ENCODE peak calls at places on chromosomes 3 and 15, in seven cellular contexts. One of them, this sample, is unnamed.

GRCh38 chr3:71398157-71398836 is 185.2 kb downstream of the FOXP1 start:
- DNase-seq in ascending aorta: no peak
- DNase-seq in fibroblast of lung: peak
- DNase-seq in CD8-positive, alpha-beta memory T cell: no peak
- DNase-seq in transverse colon: no peak
- DNase-seq in GM12878: no peak
- DNase-seq in body of pancreas: no peak
- DNase-seq in this sample: no peak

GRCh38 chr3:27659279-27660021 is 62.7 kb downstream of the EOMES start:
- DNase-seq in ascending aorta: no peak
- DNase-seq in fibroblast of lung: peak
- DNase-seq in CD8-positive, alpha-beta memory T cell: peak
- DNase-seq in transverse colon: peak
- DNase-seq in GM12878: no peak
- DNase-seq in body of pancreas: peak
- DNase-seq in this sample: peak

GRCh38 chr3:29057326-29057725 is 223.5 kb upstream of the RBMS3 start:
- DNase-seq in ascending aorta: no peak
- DNase-seq in fibroblast of lung: peak
- DNase-seq in CD8-positive, alpha-beta memory T cell: no peak
- DNase-seq in transverse colon: no peak
- DNase-seq in GM12878: no peak
- DNase-seq in body of pancreas: no peak
- DNase-seq in this sample: no peak

GRCh38 chr3:147672436-147672835 is 263.3 kb downstream of the ZIC1 start:
- DNase-seq in ascending aorta: no peak
- DNase-seq in fibroblast of lung: no peak
- DNase-seq in CD8-positive, alpha-beta memory T cell: no peak
- DNase-seq in transverse colon: no peak
- DNase-seq in GM12878: no peak
- DNase-seq in body of pancreas: no peak
- DNase-seq in this sample: no peak

GRCh38 chr15:69979269-69979668 is 118.4 kb downstream of the TLE3 start:
- DNase-seq in ascending aorta: no peak
- DNase-seq in fibroblast of lung: peak
- DNase-seq in CD8-positive, alpha-beta memory T cell: no peak
- DNase-seq in transverse colon: peak
- DNase-seq in GM12878: no peak
- DNase-seq in body of pancreas: no peak
- DNase-seq in this sample: no peak

GRCh38 chr3:173733029-173733652 is 335.6 kb downstream of the NLGN1 start:
- DNase-seq in ascending aorta: no peak
- DNase-seq in fibroblast of lung: peak
- DNase-seq in CD8-positive, alpha-beta memory T cell: no peak
- DNase-seq in transverse colon: no peak
- DNase-seq in GM12878: no peak
- DNase-seq in body of pancreas: peak
- DNase-seq in this sample: no peak

GRCh38 chr15:58413253-58413652 is 18.5 kb upstream of the LIPC start:
- DNase-seq in ascending aorta: no peak
- DNase-seq in fibroblast of lung: no peak
- DNase-seq in CD8-positive, alpha-beta memory T cell: no peak
- DNase-seq in transverse colon: no peak
- DNase-seq in GM12878: no peak
- DNase-seq in body of pancreas: no peak
- DNase-seq in this sample: no peak

GRCh38 chr3:193982258-193982659 is 153.7 kb upstream of the HES1 start:
- DNase-seq in ascending aorta: peak
- DNase-seq in fibroblast of lung: peak
- DNase-seq in CD8-positive, alpha-beta memory T cell: no peak
- DNase-seq in transverse colon: peak
- DNase-seq in GM12878: no peak
- DNase-seq in body of pancreas: peak
- DNase-seq in this sample: peak

GRCh38 chr3:55885721-55886120 is 398.6 kb upstream of the WNT5A start:
- DNase-seq in ascending aorta: no peak
- DNase-seq in fibroblast of lung: peak
- DNase-seq in CD8-positive, alpha-beta memory T cell: no peak
- DNase-seq in transverse colon: no peak
- DNase-seq in GM12878: no peak
- DNase-seq in body of pancreas: no peak
- DNase-seq in this sample: no peak

GRCh38 chr3:138608322-138609214 is at the start of gene FAIM:
- DNase-seq in ascending aorta: peak
- DNase-seq in fibroblast of lung: peak
- DNase-seq in CD8-positive, alpha-beta memory T cell: peak
- DNase-seq in transverse colon: peak
- DNase-seq in GM12878: no peak
- DNase-seq in body of pancreas: peak
- DNase-seq in this sample: peak

GRCh38 chr3:6264906-6265305 is 596.0 kb upstream of the GRM7 start:
- DNase-seq in ascending aorta: no peak
- DNase-seq in fibroblast of lung: no peak
- DNase-seq in CD8-positive, alpha-beta memory T cell: no peak
- DNase-seq in transverse colon: no peak
- DNase-seq in GM12878: no peak
- DNase-seq in body of pancreas: no peak
- DNase-seq in this sample: no peak

GRCh38 chr3:38397320-38397719 is 50.7 kb downstream of the XYLB start:
- DNase-seq in ascending aorta: no peak
- DNase-seq in fibroblast of lung: peak
- DNase-seq in CD8-positive, alpha-beta memory T cell: no peak
- DNase-seq in transverse colon: no peak
- DNase-seq in GM12878: no peak
- DNase-seq in body of pancreas: no peak
- DNase-seq in this sample: no peak

GRCh38 chr15:64699767-64700388 is 75.5 kb downstream of the RBPMS2 start:
- DNase-seq in ascending aorta: peak
- DNase-seq in fibroblast of lung: peak
- DNase-seq in CD8-positive, alpha-beta memory T cell: no peak
- DNase-seq in transverse colon: no peak
- DNase-seq in GM12878: no peak
- DNase-seq in body of pancreas: peak
- DNase-seq in this sample: no peak

GRCh38 chr15:63023351-63023945 is 19.1 kb upstream of the TPM1 start:
- DNase-seq in ascending aorta: peak
- DNase-seq in fibroblast of lung: peak
- DNase-seq in CD8-positive, alpha-beta memory T cell: no peak
- DNase-seq in transverse colon: no peak
- DNase-seq in GM12878: no peak
- DNase-seq in body of pancreas: no peak
- DNase-seq in this sample: no peak

GRCh38 chr15:66025972-66026371 is 156.7 kb downstream of the RAB11A start:
- DNase-seq in ascending aorta: no peak
- DNase-seq in fibroblast of lung: no peak
- DNase-seq in CD8-positive, alpha-beta memory T cell: no peak
- DNase-seq in transverse colon: no peak
- DNase-seq in GM12878: no peak
- DNase-seq in body of pancreas: no peak
- DNase-seq in this sample: no peak

DNA sequence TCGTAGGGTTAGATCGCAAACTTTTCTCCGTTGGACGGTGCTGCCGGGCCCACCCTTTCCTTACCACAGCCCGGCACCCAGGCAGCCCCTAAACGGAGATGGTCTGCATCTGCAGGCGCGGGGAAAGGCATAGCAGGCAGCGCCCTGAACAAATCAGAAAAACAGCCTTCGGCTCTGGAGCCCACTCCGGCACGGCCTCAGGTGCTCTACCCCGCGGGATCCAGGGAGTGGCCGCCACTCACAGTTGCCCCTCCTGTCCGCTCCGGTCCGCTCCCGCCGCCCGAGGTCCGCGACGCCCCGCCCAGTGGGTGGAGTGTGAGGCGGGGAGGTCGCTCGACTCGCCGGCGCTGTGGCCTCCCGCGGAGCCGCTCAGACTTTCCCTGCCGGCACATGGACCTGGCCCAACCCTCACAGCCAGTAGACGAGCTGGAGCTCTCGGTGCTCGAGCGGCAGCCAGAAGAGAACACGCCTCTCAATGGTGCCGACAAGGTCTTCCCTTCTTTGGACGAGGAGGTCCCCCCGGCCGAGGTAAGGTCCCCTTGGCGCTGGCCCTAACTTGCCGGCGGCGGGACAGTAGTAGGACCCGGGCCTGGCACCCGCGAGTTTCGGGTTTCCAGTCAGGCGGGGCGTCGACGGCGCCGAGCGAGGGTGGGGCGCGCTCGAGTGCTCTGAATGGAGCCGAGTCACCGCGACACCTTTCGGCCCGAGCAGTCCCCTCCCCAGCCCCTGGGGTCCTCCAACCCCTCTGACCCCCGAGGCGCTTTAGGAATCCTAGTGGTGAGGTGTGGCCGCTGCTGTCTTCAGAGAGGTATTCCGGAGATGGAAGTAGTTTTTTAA is at the start of gene C3orf52:
- DNase-seq in ascending aorta: peak
- DNase-seq in fibroblast of lung: peak
- DNase-seq in CD8-positive, alpha-beta memory T cell: peak
- DNase-seq in transverse colon: peak
- DNase-seq in GM12878: no peak
- DNase-seq in body of pancreas: peak
- DNase-seq in this sample: peak
- H3K4me3 ChIP-seq in ascending aorta: peak
- H3K4me3 ChIP-seq in fibroblast of lung: peak
- H3K4me3 ChIP-seq in CD8-positive, alpha-beta memory T cell: peak
- H3K4me3 ChIP-seq in transverse colon: peak
- H3K4me3 ChIP-seq in GM12878: peak
- H3K4me3 ChIP-seq in body of pancreas: peak
- H3K4me3 ChIP-seq in this sample: peak

GRCh38 chr3:188264231-188265213 is 110.6 kb downstream of the LPP start:
- DNase-seq in ascending aorta: peak
- DNase-seq in fibroblast of lung: peak
- DNase-seq in CD8-positive, alpha-beta memory T cell: no peak
- DNase-seq in transverse colon: no peak
- DNase-seq in GM12878: no peak
- DNase-seq in body of pancreas: no peak
- DNase-seq in this sample: peak
- H3K27ac ChIP-seq in ascending aorta: peak
- H3K27ac ChIP-seq in fibroblast of lung: peak
- H3K27ac ChIP-seq in CD8-positive, alpha-beta memory T cell: no peak
- H3K27ac ChIP-seq in transverse colon: peak
- H3K27ac ChIP-seq in GM12878: no peak
- H3K27ac ChIP-seq in body of pancreas: peak
- H3K27ac ChIP-seq in this sample: peak

GRCh38 chr3:133896002-133896761 is 500 bp upstream of the RAB6B start:
- DNase-seq in ascending aorta: no peak
- DNase-seq in fibroblast of lung: peak
- DNase-seq in CD8-positive, alpha-beta memory T cell: no peak
- DNase-seq in transverse colon: no peak
- DNase-seq in GM12878: no peak
- DNase-seq in body of pancreas: no peak
- DNase-seq in this sample: no peak

GRCh38 chr3:133892546-133893231 is 3.0 kb downstream of the RAB6B start:
- DNase-seq in ascending aorta: no peak
- DNase-seq in fibroblast of lung: no peak
- DNase-seq in CD8-positive, alpha-beta memory T cell: no peak
- DNase-seq in transverse colon: no peak
- DNase-seq in GM12878: no peak
- DNase-seq in body of pancreas: peak
- DNase-seq in this sample: no peak

GRCh38 chr3:133895208-133896001 is at the start of gene RAB6B:
- DNase-seq in ascending aorta: no peak
- DNase-seq in fibroblast of lung: peak
- DNase-seq in CD8-positive, alpha-beta memory T cell: no peak
- DNase-seq in transverse colon: no peak
- DNase-seq in GM12878: no peak
- DNase-seq in body of pancreas: peak
- DNase-seq in this sample: no peak

GRCh38 chr3:133893683-133894333 is 1.9 kb downstream of the RAB6B start:
- DNase-seq in ascending aorta: no peak
- DNase-seq in fibroblast of lung: no peak
- DNase-seq in CD8-positive, alpha-beta memory T cell: no peak
- DNase-seq in transverse colon: no peak
- DNase-seq in GM12878: no peak
- DNase-seq in body of pancreas: no peak
- DNase-seq in this sample: no peak

GRCh38 chr3:133894334-133895207 is 1.1 kb downstream of the RAB6B start:
- DNase-seq in ascending aorta: no peak
- DNase-seq in fibroblast of lung: no peak
- DNase-seq in CD8-positive, alpha-beta memory T cell: no peak
- DNase-seq in transverse colon: no peak
- DNase-seq in GM12878: no peak
- DNase-seq in body of pancreas: no peak
- DNase-seq in this sample: no peak
- H3K4me3 ChIP-seq in ascending aorta: peak
- H3K4me3 ChIP-seq in fibroblast of lung: no peak
- H3K4me3 ChIP-seq in CD8-positive, alpha-beta memory T cell: no peak
- H3K4me3 ChIP-seq in transverse colon: peak
- H3K4me3 ChIP-seq in GM12878: no peak
- H3K4me3 ChIP-seq in body of pancreas: peak
- H3K4me3 ChIP-seq in this sample: peak

GRCh38 chr3:51340989-51341636 is 44.0 kb upstream of the MANF start:
- DNase-seq in ascending aorta: no peak
- DNase-seq in fibroblast of lung: no peak
- DNase-seq in CD8-positive, alpha-beta memory T cell: no peak
- DNase-seq in transverse colon: no peak
- DNase-seq in GM12878: no peak
- DNase-seq in body of pancreas: no peak
- DNase-seq in this sample: no peak
- H3K27ac ChIP-seq in ascending aorta: peak
- H3K27ac ChIP-seq in fibroblast of lung: peak
- H3K27ac ChIP-seq in CD8-positive, alpha-beta memory T cell: no peak
- H3K27ac ChIP-seq in transverse colon: peak
- H3K27ac ChIP-seq in GM12878: no peak
- H3K27ac ChIP-seq in body of pancreas: no peak
- H3K27ac ChIP-seq in this sample: peak

DNA sequence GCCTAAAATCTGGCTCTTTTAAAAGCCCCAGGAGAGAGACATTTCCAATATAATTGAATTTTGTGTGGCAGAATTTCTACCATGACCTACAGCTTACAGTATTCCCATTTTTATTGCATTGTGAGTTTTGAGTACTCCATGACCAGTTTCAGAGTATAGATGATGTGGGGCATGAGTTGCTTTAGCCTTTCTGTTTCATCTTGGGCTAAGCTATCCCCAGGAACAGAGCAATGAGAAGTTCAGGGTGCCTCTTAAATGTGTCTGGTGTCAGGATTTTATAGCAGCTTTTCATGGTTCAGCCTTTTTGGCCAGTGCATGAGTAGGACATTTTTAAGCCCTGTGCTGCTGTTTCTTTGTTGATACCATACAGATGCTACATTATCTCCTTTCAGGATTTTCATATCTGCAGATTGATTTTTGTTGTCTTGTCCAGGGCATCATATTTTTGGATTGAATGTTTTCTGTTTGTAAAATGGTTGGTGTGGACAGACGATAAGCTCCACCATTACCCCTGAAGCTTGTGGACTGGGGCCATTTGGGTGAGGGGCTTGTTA is 3.5 kb downstream of the ABHD2 start:
- DNase-seq in ascending aorta: no peak
- DNase-seq in fibroblast of lung: no peak
- DNase-seq in CD8-positive, alpha-beta memory T cell: no peak
- DNase-seq in transverse colon: no peak
- DNase-seq in GM12878: no peak
- DNase-seq in body of pancreas: no peak
- DNase-seq in this sample: no peak
- H3K4me3 ChIP-seq in ascending aorta: peak
- H3K4me3 ChIP-seq in fibroblast of lung: no peak
- H3K4me3 ChIP-seq in CD8-positive, alpha-beta memory T cell: peak
- H3K4me3 ChIP-seq in transverse colon: no peak
- H3K4me3 ChIP-seq in GM12878: peak
- H3K4me3 ChIP-seq in body of pancreas: no peak
- H3K4me3 ChIP-seq in this sample: no peak

This sample was measured in tibial nerve.